ENCODE peak calls at places on chromosomes 4 and X, in eight cellular contexts. F, C, D, B, W, N, U and V are unnamed samples.

GRCh38 chrX:31563792-31564191 is 492.0 kb upstream of the FTHL17 start:
- DNase-seq in U (no peak), N (no peak), W (no peak), C (no peak), B (no peak), D (no peak), F (no peak), V (no peak)

GRCh38 chr4:142091691-142092182 is 455.4 kb downstream of the IL15 start:
- DNase-seq in N (no peak), W (no peak), F (no peak), U (peak; percentile 95), B (no peak), C (no peak), D (no peak), V (no peak)

GRCh38 chrX:69299271-69299670 is 134.0 kb upstream of the PJA1 start:
- DNase-seq in N (no peak), C (no peak), W (no peak), D (no peak), U (no peak), B (no peak), F (no peak), V (no peak)

GRCh38 chrX:410296-410695 is 23.6 kb upstream of the PPP2R3B start:
- DNase-seq in N (no peak), F (no peak), D (no peak), B (no peak), W (no peak), C (no peak), U (no peak), V (no peak)

GRCh38 chrX:154398668-154399526 is 720 bp downstream of the RPL10 start:
- DNase-seq in D (peak; percentile 36), C (peak; percentile 82), U (peak; percentile 81), B (peak; percentile 95), N (peak; percentile 95), F (peak; percentile 89), W (peak; percentile 86), V (peak; percentile 62)

GRCh38 chr4:57639566-57640328 is 529.6 kb upstream of the IGFBP7 start:
- DNase-seq in C (no peak), B (no peak), U (no peak), W (no peak), F (no peak), D (no peak), N (no peak), V (no peak)

GRCh38 chr4:125388653-125389052 is 73.9 kb downstream of the FAT4 start:
- DNase-seq in D (no peak), F (no peak), W (no peak), C (no peak), N (no peak), U (peak; percentile 82), B (no peak), V (no peak)

GRCh38 chr4:82851902-82852750 is 38.8 kb downstream of the SEC31A start:
- DNase-seq in C (no peak), U (peak; percentile 61), B (no peak), W (no peak), F (no peak), D (peak; percentile 17), N (no peak), V (peak; percentile 7)

GRCh38 chrX:103861200-103861599 is 29.1 kb upstream of the RAB9B start:
- DNase-seq in W (no peak), N (no peak), C (no peak), U (no peak), D (no peak), B (no peak), F (no peak), V (no peak)

GRCh38 chrX:40007136-40007535 is 90.6 kb downstream of the BCOR start:
- DNase-seq in N (no peak), B (no peak), F (no peak), U (no peak), D (no peak), C (no peak), W (no peak), V (no peak)

GRCh38 chrX:53686151-53686885 is at the start of gene HUWE1:
- DNase-seq in F (peak; percentile 78), U (peak; percentile 77), C (peak; percentile 66), B (peak; percentile 95), D (peak; percentile 74), N (peak; percentile 89), W (peak; percentile 70), V (peak; percentile 78)

GRCh38 chr4:41009411-41009810 is 204.9 kb downstream of the APBB2 start:
- DNase-seq in N (no peak), U (peak; percentile 58), W (no peak), C (no peak), F (no peak), B (no peak), D (no peak), V (no peak)

GRCh38 chr4:173170210-173170778 is 1.7 kb downstream of the GALNT7 start:
- DNase-seq in W (no peak), N (no peak), F (no peak), B (no peak), C (no peak), D (no peak), U (peak; percentile 50), V (no peak)

GRCh38 chrX:42920752-42921151 is 142.8 kb upstream of the PPP1R2C start:
- DNase-seq in D (no peak), F (no peak), B (no peak), N (no peak), U (no peak), C (no peak), W (no peak), V (no peak)

GRCh38 chrX:53048169-53049126 is at the start of gene GPR173:
- DNase-seq in N (peak; percentile 76), W (no peak), D (no peak), U (peak; percentile 63), F (peak; percentile 56), B (no peak), C (no peak), V (peak; percentile 85)

GRCh38 chrX:150464001-150464400 is 100.9 kb downstream of the MAMLD1 start:
- DNase-seq in C (no peak), N (no peak), F (no peak), U (no peak), D (no peak), W (no peak), B (no peak), V (no peak)

GRCh38 chrX:41022579-41022978 is 62.7 kb upstream of the USP9X start:
- DNase-seq in F (no peak), D (no peak), W (no peak), C (no peak), U (no peak), N (no peak), B (no peak), V (no peak)

GRCh38 chr4:30839583-30840520 is 119.7 kb downstream of the PCDH7 start:
- DNase-seq in F (no peak), U (peak; percentile 2), B (no peak), W (no peak), N (no peak), D (no peak), C (no peak), V (no peak)

GRCh38 chr4:129641179-129641578 is 545.2 kb downstream of the C4orf33 start:
- DNase-seq in B (no peak), W (no peak), C (peak; percentile 42), N (peak; percentile 71), D (peak; percentile 11), U (peak; percentile 80), F (peak; percentile 35), V (peak; percentile 13)

GRCh38 chr4:174423257-174423944 is 98.9 kb downstream of the HPGD start:
- DNase-seq in W (no peak), U (peak; percentile 58), F (peak; percentile 52), B (no peak), D (peak; percentile 13), N (no peak), C (peak; percentile 8), V (no peak)

GRCh38 chr4:100106982-100107381 is 83.3 kb downstream of the DDIT4L start:
- DNase-seq in F (no peak), C (no peak), W (no peak), U (no peak), D (no peak), B (no peak), N (no peak), V (no peak)

DNA sequence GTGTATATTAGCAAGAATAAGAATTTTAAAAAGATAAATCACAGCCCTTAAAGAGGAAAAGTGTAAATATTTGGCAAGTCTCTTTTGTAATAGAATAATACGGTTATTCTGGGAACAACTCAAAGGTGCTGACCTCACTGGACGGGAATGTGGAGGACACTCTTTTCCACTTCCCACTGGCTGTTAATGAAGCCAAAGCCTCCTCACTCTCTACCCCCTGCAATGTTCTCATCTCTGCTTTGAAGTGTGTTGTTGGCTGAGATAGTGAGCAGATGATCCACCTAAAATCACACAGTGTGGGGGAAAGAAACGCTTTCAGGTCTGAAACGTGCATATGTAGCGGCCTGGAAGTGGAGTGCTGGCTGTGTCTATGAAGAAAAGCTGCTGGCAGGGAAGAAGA is 49.1 kb downstream of the SEL1L3 start:
- DNase-seq in N (no peak), B (no peak), C (no peak), U (peak; percentile 12), D (no peak), F (peak; percentile 68), W (no peak), V (no peak)
- H3K27ac ChIP-seq in N (no peak overlapping the region), B (no peak overlapping the region), C (no peak overlapping the region), U (peak overlapping the region; percentile 49), D (no peak overlapping the region), F (peak overlapping the region; percentile 9), W (peak overlapping the region; percentile 43), V (peak overlapping the region; percentile 34)

GRCh38 chrX:9681422-9681821 is 84.2 kb downstream of the GPR143 start:
- DNase-seq in C (no peak), B (no peak), D (no peak), U (no peak), N (no peak), W (no peak), F (no peak), V (no peak)
- TF ChIP-seq POLR2AphosphoS5 in C (no peak), B (no peak), D (no peak), U (no peak), N (no peak), W (no peak), F (no peak), V (no peak)

GRCh38 chr4:183141997-183142396 is 42.9 kb downstream of the WWC2 start:
- DNase-seq in B (no peak), U (no peak), N (no peak), C (no peak), D (no peak), W (no peak), F (no peak), V (no peak)

GRCh38 chr4:183142566-183143545 is 43.8 kb downstream of the WWC2 start:
- DNase-seq in B (no peak), W (peak; percentile 71), F (peak; percentile 81), N (peak; percentile 81), D (no peak), U (peak; percentile 55), C (peak; percentile 36), V (peak; percentile 76)

GRCh38 chr4:183140911-183141320 is 41.9 kb downstream of the WWC2 start:
- DNase-seq in D (no peak), U (peak; percentile 26), B (no peak), W (no peak), C (no peak), N (no peak), F (no peak), V (no peak)

GRCh38 chr4:183139058-183139740 is 40.1 kb downstream of the WWC2 start:
- DNase-seq in N (no peak), U (no peak), F (no peak), W (no peak), C (no peak), B (no peak), D (no peak), V (no peak)

GRCh38 chr4:183139972-183140570 is 41.0 kb downstream of the WWC2 start:
- DNase-seq in F (no peak), C (no peak), N (no peak), D (no peak), B (no peak), U (no peak), W (no peak), V (no peak)
- H3K27ac ChIP-seq in F (no peak overlapping the region), C (no peak overlapping the region), N (no peak overlapping the region), D (no peak overlapping the region), B (no peak overlapping the region), U (no peak overlapping the region), W (no peak overlapping the region), V (no peak overlapping the region)

GRCh38 chr4:140003851-140004579 is 150.0 kb downstream of the MAML3 start:
- DNase-seq in D (no peak), N (no peak), U (no peak), C (no peak), F (no peak), B (no peak), W (no peak), V (peak; percentile 16)
- TF ChIP-seq POLR2AphosphoS5 in D (no peak), N (no peak), U (no peak), C (no peak), F (no peak), B (no peak), W (no peak), V (no peak)